ENCODE peak calls at places on chromosome 4, in seven cellular contexts. R is mucosa of descending colon, L is tibial nerve, P is fibroblast of lung, G is HFFc6, B is right atrium auricular region, H is tibial artery. E is an unnamed sample.

GRCh38 chr4:88828846-88829245 is 131.2 kb upstream of the NAP1L5 start:
- DNase-seq in G (no peak), B (no peak), P (no peak), R (no peak), L (no peak), H (no peak), E (no peak)

GRCh38 chr4:4299006-4299405 is 9.0 kb downstream of the ZBTB49 start:
- DNase-seq in P (no peak), B (no peak), H (no peak), R (no peak), G (no peak), L (no peak), E (no peak)

GRCh38 chr4:188408244-188409067 is 269.2 kb downstream of the TRIML1 start:
- DNase-seq in H (no peak), P (no peak), G (no peak), R (no peak), B (no peak), L (no peak), E (no peak)

GRCh38 chr4:145709843-145710242 is 29.9 kb downstream of the C4orf51 start:
- DNase-seq in G (peak; percentile 97), P (peak; percentile 97), L (no peak), R (no peak), H (no peak), B (no peak), E (no peak)

GRCh38 chr4:683247-683897 is 5.6 kb downstream of the SLC49A3 start:
- DNase-seq in R (peak; percentile 53), L (no peak), P (no peak), B (no peak), H (no peak), G (no peak), E (no peak)

GRCh38 chr4:3730422-3730821 is 35.8 kb upstream of the ADRA2C start:
- DNase-seq in L (no peak), G (no peak), H (no peak), B (no peak), P (no peak), R (no peak), E (no peak)

GRCh38 chr4:80071643-80072606 is 1.1 kb downstream of the ANTXR2 start:
- DNase-seq in R (peak; percentile 70), P (peak; percentile 40), G (no peak), B (peak; percentile 62), L (peak; percentile 39), H (peak; percentile 75), E (peak; percentile 68)

GRCh38 chr4:32161382-32161781 is 1441.2 kb downstream of the PCDH7 start:
- DNase-seq in P (peak; percentile 69), H (no peak), B (no peak), R (no peak), G (no peak), L (no peak), E (no peak)

GRCh38 chr4:73387552-73387951 is 16.5 kb upstream of the ALB start:
- DNase-seq in B (no peak), G (no peak), R (no peak), L (no peak), H (no peak), P (no peak), E (no peak)

GRCh38 chr4:17468638-17469221 is 43.2 kb downstream of the QDPR start:
- DNase-seq in L (no peak), B (no peak), P (peak; percentile 43), G (peak; percentile 39), H (no peak), R (no peak), E (no peak)

GRCh38 chr4:121177238-121178137 is 13.4 kb upstream of the TNIP3 start:
- DNase-seq in R (no peak), B (no peak), P (no peak), L (no peak), G (no peak), H (no peak), E (no peak)

GRCh38 chr4:151887151-151887815 is 126.5 kb upstream of the GATB start:
- DNase-seq in B (no peak), P (peak; percentile 25), H (no peak), R (no peak), L (no peak), G (peak; percentile 85), E (no peak)

GRCh38 chr4:635851-636627 is 10.7 kb downstream of the PDE6B start:
- DNase-seq in L (no peak), P (no peak), B (no peak), R (no peak), G (no peak), H (peak; percentile 44), E (no peak)

GRCh38 chr4:13701937-13702446 is 74.5 kb upstream of the BOD1L1 start:
- DNase-seq in G (peak; percentile 74), B (no peak), L (no peak), P (peak; percentile 59), H (no peak), R (no peak), E (no peak)

GRCh38 chr4:86556791-86557415 is 37.2 kb upstream of the PTPN13 start:
- DNase-seq in L (no peak), B (no peak), P (peak; percentile 36), H (no peak), R (no peak), G (no peak), E (no peak)

GRCh38 chr4:173656898-173657297 is 126.9 kb upstream of the HAND2 start:
- DNase-seq in H (no peak), L (no peak), R (no peak), P (no peak), B (no peak), G (no peak), E (no peak)

GRCh38 chr4:82553020-82553419 is 8.8 kb downstream of the TMEM150C start:
- DNase-seq in G (no peak), P (no peak), B (no peak), R (no peak), H (no peak), L (no peak), E (no peak)

GRCh38 chr4:5662555-5662954 is 45.8 kb downstream of the EVC2 start:
- DNase-seq in R (no peak), G (no peak), H (no peak), P (no peak), B (no peak), L (no peak), E (no peak)

GRCh38 chr4:88522702-88523324 is 763 bp downstream of the PYURF start:
- DNase-seq in G (no peak), L (peak; percentile 9), R (peak; percentile 45), P (peak; percentile 34), H (no peak), B (no peak), E (no peak)

GRCh38 chr4:144820115-144820514 is 174.2 kb downstream of the HHIP start:
- DNase-seq in R (no peak), P (peak; percentile 98), B (no peak), L (no peak), H (no peak), G (peak; percentile 21), E (no peak)

GRCh38 chr4:80079255-80079923 is 6.4 kb upstream of the ANTXR2 start:
- DNase-seq in R (no peak), H (no peak), B (no peak), L (no peak), P (no peak), G (no peak), E (no peak)

GRCh38 chr4:43822621-43823020 is 626.0 kb downstream of the KCTD8 start:
- DNase-seq in G (no peak), R (no peak), P (no peak), B (no peak), H (no peak), L (no peak), E (no peak)

GRCh38 chr4:3302786-3303444 is 10.1 kb downstream of the RGS12 start:
- DNase-seq in P (no peak), R (no peak), H (peak; percentile 46), G (no peak), B (no peak), L (no peak), E (peak; percentile 64)

GRCh38 chr4:3790006-3790561 is 23.9 kb downstream of the ADRA2C start:
- DNase-seq in P (no peak), H (no peak), B (no peak), L (no peak), G (no peak), R (no peak), E (no peak)

GRCh38 chr4:15234585-15235126 is 193.2 kb upstream of the C1QTNF7 start:
- DNase-seq in B (no peak), L (peak; percentile 44), H (no peak), P (peak; percentile 96), R (no peak), G (peak; percentile 96), E (no peak)

GRCh38 chr4:89889289-89889688 is 5.4 kb upstream of the MMRN1 start:
- DNase-seq in P (no peak), L (no peak), H (peak; percentile 63), G (no peak), B (peak; percentile 63), R (no peak), E (no peak)

GRCh38 chr4:157048248-157048647 is 27.7 kb upstream of the GLRB start:
- DNase-seq in G (peak; percentile 41), P (peak; percentile 79), B (peak; percentile 68), R (no peak), L (peak; percentile 62), H (peak; percentile 72), E (no peak)

GRCh38 chr4:140092094-140092820 is 61.7 kb downstream of the MAML3 start:
- DNase-seq in R (peak; percentile 67), G (no peak), L (no peak), H (no peak), B (peak; percentile 70), P (peak; percentile 31), E (no peak)
- TF ChIP-seq CTCF in R (no peak), G (no peak), L (no peak), H (no peak), B (no peak), P (no peak), E (no peak)

DNA sequence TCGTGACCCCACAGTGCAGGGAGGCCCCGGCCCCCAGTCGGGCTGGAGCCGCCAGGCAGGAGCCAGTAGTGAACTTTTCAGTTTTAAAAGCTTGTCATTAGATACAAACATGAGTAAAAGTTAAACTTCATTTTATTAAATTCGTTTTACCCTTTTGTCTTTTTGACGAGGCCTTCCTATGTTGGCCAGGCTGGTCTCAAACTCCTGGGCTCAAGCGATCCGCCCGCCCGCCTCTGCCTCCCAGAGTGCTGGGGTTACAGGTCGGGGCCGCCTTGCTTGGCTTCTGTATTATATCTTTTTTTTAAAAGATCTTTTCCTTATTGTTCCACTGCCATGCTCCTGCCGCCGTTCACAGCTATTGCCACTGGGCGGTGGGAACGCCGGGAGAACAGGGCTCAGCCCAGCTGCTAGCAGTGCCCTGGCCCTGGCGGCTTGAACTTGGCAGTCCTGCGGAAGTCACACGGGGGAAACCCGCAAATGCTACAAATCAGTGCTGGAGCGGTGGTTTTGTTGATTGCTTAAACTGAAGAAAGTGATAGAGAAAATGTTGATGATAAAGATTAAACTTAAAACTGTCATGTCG is 968 bp upstream of the NELFA start:
- DNase-seq in B (peak; percentile 65), P (peak; percentile 49), H (peak; percentile 69), L (peak; percentile 20), R (peak; percentile 87), G (peak; percentile 60), E (no peak)
- TF ChIP-seq CTCF in B (peak; percentile 21), P (peak; percentile 21), H (no peak), L (no peak), R (peak; percentile 25), G (no peak), E (peak; percentile 66)

GRCh38 chr4:183721207-183722081 is 62.4 kb downstream of the TRAPPC11 start:
- DNase-seq in H (no peak), G (no peak), L (no peak), R (peak; percentile 88), B (no peak), P (peak; percentile 20), E (no peak)
- TF ChIP-seq CTCF in H (no peak), G (no peak), L (peak; percentile 37), R (peak; percentile 4), B (peak; percentile 68), P (peak; percentile 74), E (peak; percentile 51)

GRCh38 chr4:76801621-76802545 is 96.1 kb downstream of the SOWAHB start:
- DNase-seq in B (no peak), H (no peak), G (no peak), R (no peak), L (no peak), P (peak; percentile 36), E (no peak)
- TF ChIP-seq CTCF in B (peak; percentile 9), H (no peak), G (no peak), R (no peak), L (peak; percentile 19), P (peak; percentile 19), E (no peak)